ENCODE peak calls at places on chromosomes 3 and 15, in nine cellular contexts. P is T-helper 2 cell; D is activated effector memory CD4-positive, alpha-beta T cell treated with anti-CD3 and anti-CD28 coated beads, Interleukin-2, amount 50 U/mL, for 16 hours; R is endothelial cell; O is mesothelial cell of epicardium; B is NCI-H1694; U is mucosa of gallbladder; M is anterior cingulate cortex; G is germinal center. Z is an unnamed sample.

GRCh38 chr3:169264711-169265110 is 398.8 kb downstream of the MECOM start:
- DNase-seq in M (no peak), U (peak), D (no peak), G (no peak), P (no peak), B (peak), R (no peak), O (no peak), Z (no peak)

GRCh38 chr3:51668756-51669155 is 2.3 kb upstream of the TEX264 start:
- DNase-seq in M (no peak), U (no peak), R (no peak), G (no peak), O (no peak), B (no peak), P (no peak), D (no peak), Z (no peak)

GRCh38 chr3:133490468-133491351 is 82.8 kb upstream of the CDV3 start:
- DNase-seq in R (no peak), M (no peak), B (no peak), U (no peak), P (peak), O (no peak), D (peak), G (peak), Z (no peak)

GRCh38 chr3:173745952-173746682 is 348.6 kb downstream of the NLGN1 start:
- DNase-seq in P (no peak), B (no peak), G (no peak), R (no peak), O (no peak), D (no peak), U (no peak), M (no peak), Z (no peak)

GRCh38 chr15:75720787-75721461 is 8.3 kb upstream of the CSPG4 start:
- DNase-seq in O (no peak), D (peak), R (no peak), U (peak), G (peak), P (peak), M (no peak), B (peak), Z (no peak)

GRCh38 chr3:160754371-160754854 is 1.6 kb upstream of the PPM1L start:
- DNase-seq in O (peak), P (no peak), B (no peak), M (peak), D (no peak), G (peak), R (peak), U (peak), Z (peak)

GRCh38 chr3:194775266-194775665 is 89.6 kb downstream of the FAM43A start:
- DNase-seq in R (no peak), B (no peak), G (no peak), O (no peak), U (no peak), M (no peak), D (no peak), P (no peak), Z (no peak)

GRCh38 chr15:43998607-43999006 is 171.8 kb downstream of the WDR76 start:
- DNase-seq in M (no peak), U (peak), R (no peak), O (no peak), G (no peak), D (no peak), P (no peak), B (no peak), Z (no peak)

GRCh38 chr3:197458179-197458707 is 97.5 kb downstream of the BDH1 start:
- DNase-seq in R (no peak), G (peak), O (no peak), M (no peak), D (peak), P (peak), B (no peak), U (peak), Z (no peak)

GRCh38 chr15:100713163-100713867 is 110.9 kb downstream of the ASB7 start:
- DNase-seq in P (no peak), G (no peak), B (no peak), R (no peak), O (no peak), D (no peak), M (no peak), U (peak), Z (no peak)